ENCODE peak calls at places on chromosomes 6 and 20, in ten cellular contexts. E is esophagus squamous epithelium, N is HCT116, Q is body of pancreas, I is GM12891, R is prostate gland, V is ovary, O is Peyer's patch, F is HepG2, U is breast epithelium. Z is an unnamed sample.

GRCh38 chr6:122640377-122640776 is 30.2 kb downstream of the PKIB start:
- DNase-seq in E (no peak), N (no peak), Q (no peak), I (no peak), R (no peak), V (no peak), O (no peak), F (no peak), U (no peak), Z (no peak)

GRCh38 chr6:11992086-11992485 is 20.0 kb upstream of the HIVEP1 start:
- DNase-seq in E (no peak), N (no peak), Q (no peak), I (no peak), R (no peak), V (no peak), O (no peak), F (no peak), U (no peak), Z (no peak)

GRCh38 chr6:137768935-137769334 is 98.1 kb upstream of the TNFAIP3 start:
- DNase-seq in E (no peak), N (no peak), Q (no peak), I (no peak), R (no peak), V (no peak), O (no peak), F (no peak), U (no peak), Z (no peak)

GRCh38 chr20:13212750-13213149 is 8.3 kb upstream of the ISM1 start:
- DNase-seq in E (no peak), N (no peak), Q (no peak), I (no peak), R (no peak), V (no peak), O (no peak), F (no peak), U (no peak), Z (no peak)

GRCh38 chr20:47764154-47764734 is 21.0 kb downstream of the SULF2 start:
- DNase-seq in E (no peak), N (no peak), Q (no peak), I (no peak), R (no peak), V (no peak), O (no peak), F (no peak), U (no peak), Z (peak)

GRCh38 chr6:44534291-44534690 is 146.8 kb downstream of the CDC5L start:
- DNase-seq in E (no peak), N (no peak), Q (no peak), I (no peak), R (no peak), V (no peak), O (no peak), F (no peak), U (no peak), Z (no peak)

GRCh38 chr20:20213722-20214121 is 154.2 kb upstream of the INSM1 start:
- DNase-seq in E (no peak), N (no peak), Q (no peak), I (no peak), R (no peak), V (no peak), O (no peak), F (no peak), U (no peak), Z (no peak)

GRCh38 chr6:79138146-79138545 is 60.1 kb upstream of the PHIP start:
- DNase-seq in E (no peak), N (no peak), Q (no peak), I (no peak), R (no peak), V (no peak), O (no peak), F (no peak), U (no peak), Z (no peak)

GRCh38 chr20:35901678-35902544 is 52.4 kb downstream of the SCAND1 start:
- DNase-seq in E (no peak), N (peak), Q (no peak), I (no peak), R (no peak), V (no peak), O (no peak), F (peak), U (no peak), Z (peak)

GRCh38 chr6:20334334-20334733 is 67.3 kb upstream of the E2F3 start:
- DNase-seq in E (no peak), N (no peak), Q (no peak), I (no peak), R (no peak), V (no peak), O (no peak), F (no peak), U (no peak), Z (no peak)

GRCh38 chr6:17045581-17046322 is 56.1 kb upstream of the STMND1 start:
- DNase-seq in E (no peak), N (no peak), Q (no peak), I (no peak), R (no peak), V (no peak), O (no peak), F (no peak), U (no peak), Z (no peak)

GRCh38 chr6:77707603-77708002 is 54.8 kb downstream of the MEI4 start:
- DNase-seq in E (no peak), N (no peak), Q (no peak), I (no peak), R (no peak), V (no peak), O (no peak), F (no peak), U (no peak), Z (no peak)

GRCh38 chr6:69232506-69233194 is 564.2 kb downstream of the LMBRD1 start:
- DNase-seq in E (no peak), N (no peak), Q (peak), I (peak), R (peak), V (peak), O (peak), F (peak), U (no peak), Z (peak)

GRCh38 chr6:20092071-20092566 is 120.2 kb downstream of the MBOAT1 start:
- DNase-seq in E (no peak), N (peak), Q (no peak), I (no peak), R (no peak), V (no peak), O (no peak), F (peak), U (no peak), Z (peak)

GRCh38 chr6:124964764-124965105 is 2.5 kb downstream of the RNF217 start:
- DNase-seq in E (no peak), N (no peak), Q (no peak), I (no peak), R (no peak), V (no peak), O (no peak), F (no peak), U (no peak), Z (no peak)

GRCh38 chr6:108736832-108737231 is 111.4 kb upstream of the ARMC2 start:
- DNase-seq in E (no peak), N (peak), Q (no peak), I (no peak), R (no peak), V (no peak), O (no peak), F (peak), U (no peak), Z (no peak)

GRCh38 chr20:31663838-31664695 is 26.4 kb downstream of the COX4I2 start:
- DNase-seq in E (no peak), N (no peak), Q (peak), I (no peak), R (peak), V (no peak), O (peak), F (peak), U (no peak), Z (no peak)

GRCh38 chr20:62186887-62187866 is 4.3 kb downstream of the MTG2 start:
- DNase-seq in E (no peak), N (no peak), Q (no peak), I (no peak), R (no peak), V (no peak), O (no peak), F (no peak), U (no peak), Z (no peak)

GRCh38 chr6:12351672-12352071 is 61.5 kb downstream of the EDN1 start:
- DNase-seq in E (no peak), N (no peak), Q (no peak), I (no peak), R (no peak), V (no peak), O (no peak), F (no peak), U (no peak), Z (no peak)

GRCh38 chr20:51184289-51184688 is 161.4 kb upstream of the KCNG1 start:
- DNase-seq in E (no peak), N (no peak), Q (no peak), I (no peak), R (no peak), V (no peak), O (no peak), F (no peak), U (no peak), Z (no peak)

GRCh38 chr20:57662313-57663240 is 42.4 kb upstream of the ZBP1 start:
- DNase-seq in E (no peak), N (no peak), Q (peak), I (peak), R (no peak), V (peak), O (peak), F (no peak), U (peak), Z (no peak)

GRCh38 chr6:7311920-7312615 is 931 bp downstream of the SSR1 start:
- DNase-seq in E (no peak), N (no peak), Q (no peak), I (no peak), R (no peak), V (no peak), O (no peak), F (peak), U (no peak), Z (peak)

GRCh38 chr6:119172813-119173212 is 94.3 kb upstream of the FAM184A start:
- DNase-seq in E (no peak), N (peak), Q (no peak), I (no peak), R (no peak), V (no peak), O (no peak), F (peak), U (no peak), Z (no peak)

GRCh38 chr6:154791561-154792317 is 58.5 kb downstream of the SCAF8 start:
- DNase-seq in E (no peak), N (no peak), Q (no peak), I (no peak), R (no peak), V (no peak), O (no peak), F (no peak), U (no peak), Z (no peak)

GRCh38 chr6:160442151-160442550 is 94.0 kb downstream of the SLC22A3 start:
- DNase-seq in E (no peak), N (no peak), Q (peak), I (no peak), R (no peak), V (no peak), O (no peak), F (no peak), U (no peak), Z (no peak)

GRCh38 chr6:125957845-125958244 is 1.3 kb downstream of the HINT3 start:
- DNase-seq in E (no peak), N (no peak), Q (peak), I (no peak), R (peak), V (no peak), O (no peak), F (peak), U (no peak), Z (peak)

GRCh38 chr6:160337301-160337700 is 10.9 kb upstream of the SLC22A3 start:
- DNase-seq in E (no peak), N (no peak), Q (no peak), I (no peak), R (no peak), V (no peak), O (no peak), F (no peak), U (no peak), Z (no peak)

GRCh38 chr20:44279228-44279627 is 31.8 kb downstream of the FITM2 start:
- DNase-seq in E (no peak), N (no peak), Q (no peak), I (no peak), R (no peak), V (peak), O (no peak), F (no peak), U (no peak), Z (no peak)

GRCh38 chr20:37979021-37979985 is 54.0 kb downstream of the TTI1 start:
- DNase-seq in E (no peak), N (no peak), Q (no peak), I (no peak), R (no peak), V (no peak), O (no peak), F (no peak), U (no peak), Z (no peak)

GRCh38 chr20:24580006-24580405 is 110.6 kb downstream of the SYNDIG1 start:
- DNase-seq in E (no peak), N (no peak), Q (no peak), I (no peak), R (no peak), V (no peak), O (no peak), F (no peak), U (no peak), Z (no peak)

GRCh38 chr6:52207066-52207465 is 20.9 kb downstream of the IL17A start:
- DNase-seq in E (no peak), N (no peak), Q (no peak), I (no peak), R (no peak), V (no peak), O (no peak), F (no peak), U (no peak), Z (no peak)

GRCh38 chr20:50110141-50111047 is 2.6 kb downstream of the UBE2V1 start:
- DNase-seq in E (no peak), N (no peak), Q (peak), I (no peak), R (no peak), V (no peak), O (no peak), F (peak), U (no peak), Z (peak)

GRCh38 chr6:43923376-43924221 is 153.6 kb downstream of the VEGFA start:
- DNase-seq in E (no peak), N (peak), Q (no peak), I (no peak), R (no peak), V (no peak), O (peak), F (no peak), U (no peak), Z (no peak)

GRCh38 chr6:13113376-13113775 is 215.0 kb downstream of the TBC1D7 start:
- DNase-seq in E (no peak), N (no peak), Q (no peak), I (no peak), R (no peak), V (no peak), O (no peak), F (no peak), U (no peak), Z (no peak)

GRCh38 chr6:35247642-35248231 is 11.8 kb upstream of the ZNF76 start:
- DNase-seq in E (no peak), N (no peak), Q (no peak), I (no peak), R (no peak), V (no peak), O (no peak), F (no peak), U (no peak), Z (no peak)

DNA sequence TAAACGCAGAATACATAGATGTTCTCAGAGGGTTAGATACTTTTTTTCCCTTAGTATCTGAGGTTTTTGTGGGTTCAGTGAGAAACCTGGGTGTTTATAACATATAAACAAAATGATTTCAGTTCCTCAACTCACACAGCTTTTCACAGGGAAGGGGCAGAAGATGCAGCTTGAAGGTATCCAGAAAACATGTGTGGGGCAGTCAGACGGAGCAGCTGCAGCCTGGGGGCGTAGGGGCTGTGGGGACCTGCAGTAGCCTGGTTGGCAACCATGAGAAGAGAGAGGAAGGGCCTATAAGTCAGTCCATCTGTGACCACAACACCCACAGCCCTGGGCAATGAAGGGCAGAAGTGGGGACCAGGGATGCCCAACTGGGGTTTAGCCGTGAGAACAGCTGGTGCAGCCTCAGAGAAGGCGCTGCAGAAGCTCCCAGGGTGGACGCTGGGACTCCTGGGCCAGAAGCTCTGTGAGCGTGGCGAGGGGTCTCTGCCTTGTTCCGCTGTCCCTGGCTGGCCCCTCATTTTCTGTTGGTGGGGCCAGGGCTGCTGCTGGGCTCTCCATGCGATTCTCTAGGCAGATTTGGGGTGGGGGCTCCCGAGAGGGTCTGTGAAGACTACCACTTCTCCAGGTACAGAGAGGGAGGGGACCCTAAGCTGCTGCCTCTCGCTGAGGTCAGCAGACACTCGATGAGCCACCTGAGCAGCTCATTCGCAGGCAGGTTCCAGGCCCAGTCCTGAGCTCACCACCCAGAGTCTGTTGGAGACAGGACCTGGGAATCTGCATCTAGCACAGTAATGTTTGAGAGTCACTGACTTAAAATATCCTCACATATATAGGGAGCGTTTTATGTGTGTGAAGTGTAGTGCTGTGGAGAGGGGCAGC is 181.2 kb downstream of the ZDHHC14 start:
- DNase-seq in E (no peak), N (no peak), Q (no peak), I (no peak), R (no peak), V (no peak), O (no peak), F (no peak), U (no peak), Z (no peak)
- TF ChIP-seq POLR2A in E (no peak), N (no peak), Q (no peak), I (no peak), R (no peak), V (no peak), O (no peak), F (no peak), U (no peak), Z (no peak)

GRCh38 chr20:64081620-64081964 is 1.7 kb downstream of the OPRL1 start:
- DNase-seq in E (no peak), N (no peak), Q (no peak), I (no peak), R (no peak), V (no peak), O (no peak), F (no peak), U (no peak), Z (no peak)

GRCh38 chr20:64082821-64083379 is 1.3 kb downstream of the LKAAEAR1 start:
- DNase-seq in E (no peak), N (no peak), Q (no peak), I (no peak), R (no peak), V (no peak), O (no peak), F (no peak), U (no peak), Z (no peak)

GRCh38 chr20:64084209-64085152 is at the start of gene LKAAEAR1:
- DNase-seq in E (no peak), N (no peak), Q (peak), I (no peak), R (no peak), V (no peak), O (no peak), F (no peak), U (no peak), Z (no peak)

GRCh38 chr20:64082126-64082638 is 2.0 kb downstream of the LKAAEAR1 start:
- DNase-seq in E (no peak), N (no peak), Q (no peak), I (no peak), R (no peak), V (no peak), O (no peak), F (peak), U (no peak), Z (no peak)

DNA sequence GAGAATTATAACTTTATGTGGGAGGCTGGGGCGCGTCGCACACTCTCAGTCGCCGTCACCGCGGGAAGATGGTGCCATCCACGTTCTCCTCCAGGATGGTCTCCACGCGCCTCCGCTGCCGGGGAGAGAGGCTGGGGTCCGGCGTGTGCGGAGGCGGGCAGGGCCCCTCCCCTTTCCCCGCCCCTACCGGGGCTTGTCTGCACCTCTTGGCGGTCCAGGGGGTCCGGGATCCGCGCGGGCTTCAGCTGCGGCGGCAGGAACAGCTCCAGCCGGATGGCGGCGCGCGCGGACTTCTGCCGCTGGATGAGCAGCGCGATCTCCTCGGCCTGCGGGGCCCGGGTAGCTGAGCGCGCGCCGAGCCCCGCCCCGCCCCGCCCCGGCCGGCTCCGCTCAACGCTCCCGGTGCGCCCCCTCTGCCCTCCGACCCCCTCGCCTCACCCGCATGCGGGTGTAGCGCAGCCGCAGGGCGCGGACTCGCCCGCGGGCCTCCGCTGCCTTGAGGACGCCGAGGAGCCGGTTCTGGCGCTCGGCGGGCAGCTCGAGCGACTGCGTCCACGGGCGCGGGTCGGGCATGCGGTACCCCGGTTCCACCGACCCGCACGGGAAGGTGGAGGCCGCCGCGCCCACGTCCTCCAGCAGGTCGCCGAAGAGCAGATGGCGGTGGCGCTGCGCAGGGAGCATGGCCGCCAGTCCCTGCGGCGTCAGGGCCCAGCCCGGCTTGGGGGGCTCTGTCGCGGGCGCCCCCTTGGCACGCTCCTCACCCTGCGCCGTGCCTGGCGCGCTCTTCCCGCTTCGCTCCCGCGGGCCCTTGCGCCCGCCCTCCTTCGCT is 604 bp downstream of the LKAAEAR1 start:
- DNase-seq in E (no peak), N (no peak), Q (peak), I (no peak), R (peak), V (peak), O (peak), F (peak), U (peak), Z (peak)
- TF ChIP-seq POLR2A in E (no peak), N (no peak), Q (no peak), I (no peak), R (no peak), V (no peak), O (no peak), F (no peak), U (no peak), Z (no peak)

DNA sequence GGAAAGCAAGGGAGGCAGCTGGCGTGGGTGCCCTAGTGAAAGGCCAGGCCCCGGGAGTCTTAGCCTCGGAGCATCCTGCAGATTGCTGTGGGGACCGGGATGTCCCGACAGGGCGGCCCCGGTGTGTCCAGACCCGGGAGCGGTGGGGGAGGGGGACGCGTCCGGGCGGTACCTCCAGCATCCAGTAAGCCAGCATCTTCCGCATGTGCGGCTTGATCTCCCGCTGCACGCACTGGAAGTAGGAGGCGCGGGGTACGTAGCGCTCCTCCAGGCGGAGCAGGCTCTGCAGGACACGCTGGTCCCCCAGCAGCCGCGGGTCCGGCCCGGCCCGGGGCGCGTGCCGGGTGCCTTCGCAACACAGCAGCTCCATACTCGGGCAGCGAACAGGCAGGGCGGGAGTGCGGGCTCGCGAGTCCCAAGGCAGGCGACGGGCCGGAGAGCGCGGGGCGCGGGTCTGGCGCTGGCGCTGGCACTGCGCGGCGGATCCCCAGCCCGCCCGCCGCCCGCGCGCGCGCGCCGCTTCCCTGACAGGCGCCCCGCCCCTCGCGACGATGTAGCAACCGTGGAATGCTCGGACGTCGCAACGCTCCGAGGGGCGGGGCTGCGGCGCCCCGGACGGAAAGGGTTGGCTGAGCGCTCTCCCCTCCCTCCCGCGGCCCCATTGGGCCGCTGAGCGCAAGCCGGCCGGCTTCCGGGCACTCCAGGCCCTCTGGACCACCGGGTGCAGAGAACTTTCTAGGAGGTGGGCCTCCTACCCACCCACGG is at the start of gene CCND3:
- DNase-seq in E (peak), N (peak), Q (peak), I (peak), R (peak), V (peak), O (peak), F (peak), U (peak), Z (peak)
- TF ChIP-seq POLR2A in E (peak), N (no peak), Q (peak), I (no peak), R (peak), V (peak), O (peak), F (peak), U (no peak), Z (peak)

GRCh38 chr6:41942045-41942851 is 640 bp upstream of the CCND3 start:
- DNase-seq in E (no peak), N (no peak), Q (no peak), I (no peak), R (no peak), V (no peak), O (no peak), F (no peak), U (no peak), Z (no peak)
- TF ChIP-seq POLR2A in E (no peak), N (no peak), Q (no peak), I (no peak), R (no peak), V (no peak), O (no peak), F (no peak), U (no peak), Z (peak)